ENCODE peak calls at places on chromosomes 7 and 10, in four cellular contexts. S is prostate gland, E is Peyer's patch, A is ovary. P is an unnamed sample.

GRCh38 chr10:30166929-30167328 is 107.5 kb upstream of the JCAD start:
- DNase-seq in E (no peak), A (no peak), S (no peak), P (no peak)

GRCh38 chr7:50146692-50147091 is 53.6 kb upstream of the ZPBP start:
- DNase-seq in A (no peak), E (no peak), S (no peak), P (no peak)

GRCh38 chr10:129774082-129774735 is 189.9 kb downstream of the EBF3 start:
- DNase-seq in A (no peak), E (no peak), S (no peak), P (no peak)

GRCh38 chr7:73382938-73383503 is 50.6 kb upstream of the FZD9 start:
- DNase-seq in E (no peak), S (no peak), A (no peak), P (no peak)

GRCh38 chr7:103951311-103951710 is 38.1 kb downstream of the RELN start:
- DNase-seq in A (no peak), S (no peak), E (no peak), P (no peak)

GRCh38 chr10:68330852-68331454 is 911 bp upstream of the HNRNPH3 start:
- DNase-seq in A (peak; percentile 46), S (peak; percentile 27), E (peak; percentile 23), P (peak; percentile 50)

GRCh38 chr10:75287697-75288096 is 51.9 kb upstream of the COMTD1 start:
- DNase-seq in E (no peak), S (no peak), A (no peak), P (no peak)

GRCh38 chr7:150854066-150855000 is 2.0 kb downstream of the AOC1 start:
- DNase-seq in A (peak; percentile 3), S (no peak), E (no peak), P (no peak)

GRCh38 chr7:74070619-74070920 is 13.0 kb upstream of the LIMK1 start:
- DNase-seq in A (no peak), S (no peak), E (no peak), P (no peak)

DNA sequence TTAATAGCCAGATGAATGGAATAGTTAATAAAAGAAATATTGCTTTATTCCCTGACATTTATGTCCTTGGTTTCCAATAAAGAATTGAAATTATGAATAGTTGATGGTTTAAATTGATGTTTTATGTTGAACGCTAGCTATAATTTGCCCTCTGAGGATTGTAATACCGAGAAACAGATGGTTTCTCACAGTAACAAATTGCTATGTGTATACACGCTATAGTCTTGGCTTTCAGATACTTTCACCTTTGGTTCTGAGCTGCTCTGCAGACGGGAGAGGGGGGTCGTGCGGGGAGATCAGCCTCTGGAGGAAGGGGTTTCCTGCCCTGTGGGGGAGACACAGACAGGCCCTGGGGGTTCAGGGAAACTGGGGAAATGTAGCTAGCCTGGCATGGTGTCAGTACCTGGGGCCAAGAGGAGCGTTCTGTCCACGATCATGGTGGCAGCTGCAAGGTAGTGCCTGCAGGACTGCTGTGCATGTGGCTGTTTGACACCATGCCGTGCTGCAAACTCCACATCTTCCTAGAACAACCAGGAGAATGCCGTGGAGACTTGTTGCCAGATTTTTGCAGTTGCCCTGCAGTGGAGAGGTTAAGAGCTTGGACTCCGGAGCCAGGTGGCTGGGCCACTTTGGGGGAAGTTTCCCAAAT is 167.7 kb downstream of the CUX1 start:
- DNase-seq in A (no peak), S (no peak), E (no peak), P (no peak)
- TF ChIP-seq POLR2A in A (no peak), S (no peak), E (no peak), P (no peak)

DNA sequence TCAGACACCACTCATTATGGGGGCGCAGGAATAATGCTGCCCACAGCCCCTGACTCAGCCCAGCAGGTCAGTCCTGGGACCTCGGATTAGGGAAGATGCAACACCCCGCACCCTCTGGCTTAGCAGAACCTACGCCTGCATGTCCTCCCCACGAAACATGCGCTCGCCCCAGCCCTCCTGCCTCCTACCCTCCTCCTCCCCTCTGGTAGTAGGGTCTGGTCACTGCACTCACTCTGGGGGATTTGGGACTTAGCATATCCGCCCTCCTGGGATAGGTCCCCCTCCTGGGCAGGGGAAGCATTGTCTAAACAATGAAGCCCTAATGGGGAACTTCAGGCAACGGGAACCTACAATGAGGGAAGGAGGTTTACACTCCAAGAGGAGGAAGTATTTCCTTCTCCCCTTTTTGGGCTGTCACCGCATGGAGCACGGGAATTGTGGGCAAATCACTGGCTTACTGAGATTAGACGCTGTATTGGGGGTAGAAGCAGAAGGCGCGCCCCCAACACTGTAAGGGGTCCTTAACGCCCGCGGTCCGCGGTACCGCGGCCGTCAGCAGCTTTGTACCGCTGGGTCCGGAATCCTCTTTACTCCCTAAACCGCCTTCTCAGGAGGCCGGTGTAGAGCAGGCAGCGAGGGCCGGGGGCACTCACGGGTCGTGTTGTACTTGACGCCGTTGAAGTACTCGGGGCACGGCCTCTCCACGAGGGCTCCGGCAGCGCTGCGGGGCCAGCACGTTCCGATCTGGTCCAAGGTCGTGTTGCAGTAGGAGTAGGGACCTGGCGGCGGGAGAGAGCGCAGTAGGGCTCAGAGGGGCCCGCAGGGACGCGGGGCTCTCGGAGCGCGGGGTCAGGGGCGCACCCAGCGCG is 760 bp downstream of the CRHR2 start:
- DNase-seq in S (no peak), A (peak; percentile 23), E (no peak), P (peak; percentile 15)
- H3K4me3 ChIP-seq in S (peak overlapping the region; percentile 24), A (peak overlapping the region; percentile 41), E (peak overlapping the region; percentile 51), P (peak overlapping the region; percentile 14)

DNA sequence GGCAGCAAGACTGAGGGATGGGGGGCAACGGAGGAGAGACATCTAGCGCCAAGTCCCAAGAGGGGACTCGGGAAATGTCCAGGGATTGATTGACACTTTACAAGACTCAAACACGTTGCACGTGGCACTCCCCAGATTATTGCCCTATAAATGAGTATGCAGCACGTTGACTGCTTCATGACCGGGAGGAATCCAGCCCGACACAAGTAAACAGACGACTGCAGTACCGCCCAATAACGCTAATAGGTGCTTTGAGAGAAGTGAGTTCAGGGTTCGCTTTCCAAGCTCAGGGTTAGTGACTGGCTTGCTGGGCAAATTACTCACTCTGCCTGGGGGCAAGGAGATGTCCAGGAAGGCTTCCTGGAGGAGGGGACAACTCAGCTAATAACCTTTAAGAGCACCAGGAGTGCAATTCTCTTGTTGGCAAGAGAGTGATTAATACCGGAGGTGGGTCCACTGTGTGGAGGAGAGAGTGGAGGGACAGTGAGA is 73.3 kb upstream of the MYL10 start:
- DNase-seq in E (no peak), A (no peak), S (peak; percentile 49), P (no peak)
- TF ChIP-seq CTCF in E (peak; percentile 72), A (no peak), S (no peak), P (no peak)

GRCh38 chr10:70233109-70233938 is at the start of gene PPA1:
- DNase-seq in A (peak; percentile 98), E (peak; percentile 98), S (peak; percentile 97), P (peak; percentile 99)
- TF ChIP-seq POLR2A in A (peak; percentile 64), E (peak; percentile 98), S (peak; percentile 95), P (peak; percentile 99)